ENCODE peak calls at places on chromosomes 3 and 15, in ten cellular contexts. P is neural crest cell; B is cardiac muscle cell; C is GM18507; V is endothelial cell; A is A172; N is A549; X is D341Med; K is stimulated activated CD4-positive, alpha-beta T cell treated with anti-CD3 and anti-CD28 coated beads, Interleukin-15, amount 100 ng/mL, for 1 hour; S is HT-29. U is an unnamed sample.

GRCh38 chr3:72287941-72288340 is 503.0 kb upstream of the PROK2 start:
- DNase-seq in P (no peak), B (no peak), C (no peak), V (no peak), A (no peak), N (no peak), X (no peak), K (no peak), S (no peak), U (no peak)

GRCh38 chr3:148992027-148992634 is 791 bp downstream of the GYG1 start:
- DNase-seq in P (peak), B (peak), C (no peak), V (peak), A (peak), N (peak), X (peak), K (no peak), S (peak), U (no peak)

GRCh38 chr3:120875507-120875906 is 32.5 kb upstream of the STXBP5L start:
- DNase-seq in P (no peak), B (no peak), C (no peak), V (no peak), A (no peak), N (no peak), X (no peak), K (no peak), S (no peak), U (no peak)

GRCh38 chr3:102233881-102234280 is 200.9 kb upstream of the ZPLD1 start:
- DNase-seq in P (no peak), B (no peak), C (no peak), V (no peak), A (no peak), N (no peak), X (no peak), K (no peak), S (peak), U (no peak)

GRCh38 chr15:40241305-40242215 is 2.7 kb downstream of the PAK6 start:
- DNase-seq in P (no peak), B (no peak), C (no peak), V (no peak), A (no peak), N (no peak), X (no peak), K (no peak), S (no peak), U (no peak)

GRCh38 chr15:80003171-80003570 is 32.2 kb upstream of the BCL2A1 start:
- DNase-seq in P (no peak), B (no peak), C (no peak), V (no peak), A (no peak), N (no peak), X (no peak), K (no peak), S (no peak), U (no peak)

GRCh38 chr3:58625196-58625595 is 41.4 kb downstream of the FAM3D start:
- DNase-seq in P (no peak), B (no peak), C (no peak), V (no peak), A (peak), N (no peak), X (no peak), K (no peak), S (no peak), U (no peak)

GRCh38 chr3:21942328-21942727 is 191.3 kb upstream of the ZNF385D start:
- DNase-seq in P (no peak), B (no peak), C (no peak), V (no peak), A (peak), N (no peak), X (no peak), K (no peak), S (no peak), U (no peak)

GRCh38 chr3:31184257-31185003 is 290.0 kb upstream of the GADL1 start:
- DNase-seq in P (no peak), B (no peak), C (no peak), V (no peak), A (no peak), N (no peak), X (no peak), K (no peak), S (no peak), U (no peak)

GRCh38 chr3:196198771-196199753 is 12.1 kb downstream of the ZDHHC19 start:
- DNase-seq in P (no peak), B (no peak), C (no peak), V (no peak), A (peak), N (peak), X (no peak), K (no peak), S (no peak), U (no peak)

GRCh38 chr15:91456921-91457320 is 356.9 kb downstream of the SV2B start:
- DNase-seq in P (no peak), B (no peak), C (no peak), V (no peak), A (no peak), N (no peak), X (no peak), K (no peak), S (no peak), U (no peak)

GRCh38 chr15:82647835-82648256 is 683 bp upstream of the CPEB1 start:
- DNase-seq in P (no peak), B (peak), C (no peak), V (no peak), A (peak), N (no peak), X (peak), K (peak), S (no peak), U (peak)

GRCh38 chr15:94042163-94042954 is 189.0 kb upstream of the MCTP2 start:
- DNase-seq in P (no peak), B (no peak), C (no peak), V (no peak), A (peak), N (no peak), X (no peak), K (no peak), S (no peak), U (no peak)

GRCh38 chr3:55165704-55166103 is 237.8 kb upstream of the LRTM1 start:
- DNase-seq in P (no peak), B (no peak), C (no peak), V (no peak), A (no peak), N (no peak), X (no peak), K (no peak), S (no peak), U (no peak)

GRCh38 chr3:137099336-137099735 is 141.6 kb downstream of the IL20RB start:
- DNase-seq in P (no peak), B (no peak), C (no peak), V (no peak), A (no peak), N (no peak), X (no peak), K (no peak), S (no peak), U (no peak)

GRCh38 chr3:108477511-108478147 is 32.8 kb downstream of the MYH15 start:
- DNase-seq in P (peak), B (peak), C (peak), V (peak), A (peak), N (peak), X (peak), K (peak), S (peak), U (no peak)

GRCh38 chr15:56251315-56252091 is 7.8 kb upstream of the RFX7 start:
- DNase-seq in P (no peak), B (no peak), C (no peak), V (no peak), A (no peak), N (no peak), X (no peak), K (no peak), S (no peak), U (no peak)

GRCh38 chr3:51282931-51283330 is 102.2 kb upstream of the MANF start:
- DNase-seq in P (no peak), B (no peak), C (no peak), V (no peak), A (no peak), N (no peak), X (no peak), K (no peak), S (no peak), U (no peak)

GRCh38 chr3:14532691-14533456 is 7.3 kb downstream of the GRIP2 start:
- DNase-seq in P (no peak), B (no peak), C (no peak), V (peak), A (peak), N (no peak), X (peak), K (no peak), S (peak), U (no peak)

GRCh38 chr3:171936231-171936841 is 93.2 kb downstream of the TMEM212 start:
- DNase-seq in P (no peak), B (no peak), C (no peak), V (no peak), A (peak), N (peak), X (no peak), K (no peak), S (peak), U (no peak)

GRCh38 chr3:23115171-23115877 is 87.8 kb upstream of the UBE2E2 start:
- DNase-seq in P (no peak), B (no peak), C (no peak), V (no peak), A (no peak), N (no peak), X (no peak), K (no peak), S (peak), U (no peak)

GRCh38 chr3:53193466-53194217 is 32.6 kb downstream of the PRKCD start:
- DNase-seq in P (no peak), B (no peak), C (no peak), V (no peak), A (no peak), N (no peak), X (peak), K (no peak), S (no peak), U (no peak)

GRCh38 chr3:67524046-67524445 is 130.4 kb downstream of the SUCLG2 start:
- DNase-seq in P (no peak), B (no peak), C (no peak), V (no peak), A (no peak), N (no peak), X (no peak), K (no peak), S (no peak), U (no peak)

GRCh38 chr3:65641041-65641440 is 397.7 kb downstream of the MAGI1 start:
- DNase-seq in P (no peak), B (no peak), C (no peak), V (no peak), A (no peak), N (no peak), X (no peak), K (no peak), S (no peak), U (no peak)

GRCh38 chr3:45026957-45027356 is 854 bp downstream of the CLEC3B start:
- DNase-seq in P (no peak), B (no peak), C (no peak), V (no peak), A (no peak), N (no peak), X (no peak), K (no peak), S (no peak), U (no peak)

GRCh38 chr3:129756871-129757270 is 136.6 kb downstream of the TMCC1 start:
- DNase-seq in P (no peak), B (no peak), C (no peak), V (no peak), A (no peak), N (no peak), X (no peak), K (no peak), S (no peak), U (no peak)

GRCh38 chr3:13368834-13369233 is 51.3 kb downstream of the NUP210 start:
- DNase-seq in P (no peak), B (no peak), C (no peak), V (no peak), A (no peak), N (no peak), X (no peak), K (no peak), S (no peak), U (no peak)

GRCh38 chr3:181727122-181728036 is 15.7 kb downstream of the SOX2 start:
- DNase-seq in P (no peak), B (no peak), C (no peak), V (peak), A (no peak), N (no peak), X (no peak), K (no peak), S (no peak), U (no peak)

GRCh38 chr15:39596358-39597051 is 15.6 kb downstream of the THBS1 start:
- DNase-seq in P (no peak), B (no peak), C (no peak), V (no peak), A (no peak), N (no peak), X (no peak), K (no peak), S (peak), U (no peak)

GRCh38 chr15:27550635-27551034 is 548.5 kb downstream of the OCA2 start:
- DNase-seq in P (no peak), B (no peak), C (no peak), V (no peak), A (no peak), N (no peak), X (no peak), K (no peak), S (no peak), U (no peak)

GRCh38 chr3:110576962-110577361 is 494.7 kb upstream of the NECTIN3 start:
- DNase-seq in P (no peak), B (no peak), C (no peak), V (no peak), A (peak), N (peak), X (no peak), K (no peak), S (peak), U (no peak)

GRCh38 chr3:50260027-50260941 is 8.7 kb upstream of the SEMA3B start:
- DNase-seq in P (peak), B (peak), C (peak), V (peak), A (peak), N (peak), X (peak), K (peak), S (peak), U (peak)

GRCh38 chr15:74995779-74996765 is 709 bp downstream of the SCAMP5 start:
- DNase-seq in P (peak), B (peak), C (no peak), V (peak), A (no peak), N (no peak), X (peak), K (no peak), S (no peak), U (no peak)

GRCh38 chr3:115323380-115323779 is 176.3 kb upstream of the ZBTB20 start:
- DNase-seq in P (no peak), B (no peak), C (no peak), V (no peak), A (no peak), N (no peak), X (no peak), K (no peak), S (no peak), U (no peak)

GRCh38 chr15:63922551-63923315 is 89.0 kb upstream of the HERC1 start:
- DNase-seq in P (no peak), B (no peak), C (no peak), V (no peak), A (no peak), N (no peak), X (no peak), K (no peak), S (no peak), U (no peak)

GRCh38 chr15:92421980-92422379 is 28.3 kb downstream of the ST8SIA2 start:
- DNase-seq in P (no peak), B (no peak), C (no peak), V (no peak), A (peak), N (no peak), X (no peak), K (no peak), S (no peak), U (no peak)

GRCh38 chr3:72359743-72360142 is 488.5 kb downstream of the SHQ1 start:
- DNase-seq in P (no peak), B (no peak), C (no peak), V (no peak), A (no peak), N (no peak), X (no peak), K (no peak), S (no peak), U (no peak)

GRCh38 chr3:144104146-144104545 is 132.5 kb downstream of the DIPK2A start:
- DNase-seq in P (no peak), B (no peak), C (no peak), V (no peak), A (no peak), N (no peak), X (peak), K (no peak), S (no peak), U (no peak)

GRCh38 chr3:195087321-195087720 is 183.6 kb downstream of the XXYLT1 start:
- DNase-seq in P (no peak), B (no peak), C (no peak), V (no peak), A (no peak), N (no peak), X (no peak), K (no peak), S (no peak), U (no peak)